ENCODE peak calls at places on chromosomes 13 and 19, in four cellular contexts. D, C, Z and P are unnamed samples.
A peak's percentile ranks its signal among the peaks of the same experiment; 100 is the strongest.

GRCh38 chr19:28966737-28967401 is 246.1 kb downstream of the UQCRFS1 start:
- DNase-seq in D (peak; percentile 32), C (no peak), Z (no peak), P (peak; percentile 44)

GRCh38 chr13:68056816-68057710 is 826.9 kb upstream of the PCDH9 start:
- DNase-seq in D (peak; percentile 12), C (no peak), Z (no peak), P (no peak)

GRCh38 chr19:47486900-47487299 is 2.9 kb upstream of the KPTN start:
- DNase-seq in D (no peak), C (peak; percentile 13), Z (no peak), P (no peak)

GRCh38 chr13:110416131-110416584 is 109.1 kb downstream of the COL4A2 start:
- DNase-seq in D (peak; percentile 54), C (no peak), Z (no peak), P (peak; percentile 59)

GRCh38 chr13:37616131-37616530 is 17.6 kb upstream of the POSTN start:
- DNase-seq in D (no peak), C (no peak), Z (no peak), P (no peak)

GRCh38 chr19:52140077-52140710 is 456 bp upstream of the ZNF616 start:
- DNase-seq in D (no peak), C (no peak), Z (no peak), P (no peak)

GRCh38 chr13:98782654-98783053 is 30.2 kb upstream of the SLC15A1 start:
- DNase-seq in D (peak; percentile 52), C (no peak), Z (no peak), P (peak; percentile 15)

GRCh38 chr13:83780201-83780600 is 102.1 kb downstream of the SLITRK1 start:
- DNase-seq in D (peak; percentile 58), C (no peak), Z (no peak), P (peak; percentile 30)

GRCh38 chr13:89982406-89983085 is 1364.9 kb upstream of the MIR17HG start:
- DNase-seq in D (peak; percentile 81), C (no peak), Z (no peak), P (peak; percentile 25)

GRCh38 chr13:63680704-63681103 is 2265.1 kb upstream of the PCDH20 start:
- DNase-seq in D (no peak), C (no peak), Z (no peak), P (no peak)

GRCh38 chr19:54389556-54389955 is 24.8 kb upstream of the LAIR1 start:
- DNase-seq in D (no peak), C (no peak), Z (no peak), P (no peak)

GRCh38 chr13:77184455-77184854 is 142.4 kb downstream of the MYCBP2 start:
- DNase-seq in D (no peak), C (no peak), Z (no peak), P (no peak)

GRCh38 chr19:40533508-40533907 is 43.2 kb upstream of the SHKBP1 start:
- DNase-seq in D (no peak), C (no peak), Z (no peak), P (no peak)

GRCh38 chr19:55585658-55586339 is 5.2 kb upstream of the ZNF579 start:
- DNase-seq in D (peak; percentile 90), C (peak; percentile 91), Z (peak; percentile 37), P (peak; percentile 58)

GRCh38 chr13:51728972-51729371 is 75.0 kb downstream of the DHRS12 start:
- DNase-seq in D (peak; percentile 88), C (no peak), Z (peak; percentile 53), P (peak; percentile 81)

GRCh38 chr13:110615322-110616102 is at the start of gene NAXD:
- DNase-seq in D (peak; percentile 97), C (peak; percentile 97), Z (peak; percentile 67), P (peak; percentile 93)

GRCh38 chr13:40993119-40993518 is 26.0 kb downstream of the ELF1 start:
- DNase-seq in D (peak; percentile 33), C (no peak), Z (no peak), P (peak; percentile 21)

GRCh38 chr19:28656644-28657043 is 556.3 kb downstream of the UQCRFS1 start:
- DNase-seq in D (no peak), C (no peak), Z (no peak), P (no peak)

GRCh38 chr13:49466240-49466914 is 22.3 kb downstream of the SETDB2 start:
- DNase-seq in D (no peak), C (no peak), Z (no peak), P (no peak)

GRCh38 chr19:33752018-33752790 is 44.5 kb upstream of the KCTD15 start:
- DNase-seq in D (no peak), C (no peak), Z (no peak), P (no peak)

GRCh38 chr13:112065867-112066623 is 904 bp upstream of the SOX1 start:
- DNase-seq in D (no peak), C (no peak), Z (no peak), P (no peak)
- TF ChIP-seq CTCF in D (no peak), C (no peak), Z (no peak), P (no peak)

DNA sequence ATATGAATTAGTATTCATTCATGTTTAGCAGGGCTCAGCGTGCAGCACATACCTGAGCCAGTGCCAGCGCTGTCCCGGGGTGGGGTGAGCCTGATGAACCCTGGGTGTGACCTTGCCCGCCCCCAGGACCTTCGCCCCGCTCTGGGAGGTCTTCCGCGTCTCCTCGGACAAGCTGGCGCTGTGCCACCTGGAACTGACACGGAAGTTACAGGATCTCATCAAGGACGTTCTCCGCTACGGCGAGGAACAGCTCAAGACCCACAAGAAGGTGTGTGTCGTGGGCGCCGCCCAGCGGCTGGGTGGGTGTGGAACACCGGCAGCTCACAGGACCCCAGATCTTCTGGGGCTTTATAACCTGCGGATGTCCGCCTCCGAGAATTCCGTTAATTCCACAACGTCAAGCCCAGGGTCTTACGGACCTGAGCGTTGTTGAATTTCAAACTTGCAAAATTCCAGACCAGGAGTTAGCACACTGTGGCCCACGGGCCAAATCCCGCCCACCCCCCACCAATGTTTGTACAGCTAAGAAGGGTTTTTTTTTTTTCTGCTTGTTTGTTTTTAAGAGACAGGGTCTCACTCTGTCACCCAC is 15.4 kb downstream of the FCHO1 start:
- DNase-seq in D (peak; percentile 91), C (peak; percentile 80), Z (peak; percentile 32), P (peak; percentile 79)
- H3K4me3 ChIP-seq in D (peak overlapping the region; percentile 5), C (peak overlapping the region; percentile 9), Z (peak overlapping the region; percentile 41), P (peak overlapping the region; percentile 45)

GRCh38 chr19:41895745-41896580 is 13.0 kb downstream of the ARHGEF1 start:
- DNase-seq in D (no peak), C (no peak), Z (no peak), P (no peak)
- TF ChIP-seq CTCF in D (peak; percentile 24), C (no peak), Z (peak; percentile 36), P (peak; percentile 9)

DNA sequence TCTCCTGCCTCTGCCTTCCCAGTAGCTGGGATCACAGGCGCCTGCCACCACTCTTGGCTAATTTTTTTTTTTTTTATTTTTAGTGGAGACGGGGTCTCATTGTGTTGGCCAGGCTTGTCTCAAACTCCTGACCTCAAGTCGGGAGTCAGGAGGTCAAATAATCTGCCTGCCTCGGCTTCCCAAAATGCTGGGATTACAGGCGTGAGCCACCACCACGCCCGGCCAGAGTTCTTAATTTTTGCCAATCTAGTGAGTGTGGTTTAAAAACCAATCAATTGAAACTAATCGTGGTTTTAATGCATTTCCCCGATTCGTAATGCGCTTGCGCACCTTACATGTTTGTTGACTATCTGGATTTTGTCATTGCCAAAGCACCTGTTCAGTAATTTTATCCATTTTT is 37.0 kb downstream of the SKA3 start:
- DNase-seq in D (no peak), C (no peak), Z (no peak), P (no peak)
- H3K4me3 ChIP-seq in D (no peak overlapping the region), C (peak overlapping the region; percentile 96), Z (no peak overlapping the region), P (peak overlapping the region; percentile 81)

DNA sequence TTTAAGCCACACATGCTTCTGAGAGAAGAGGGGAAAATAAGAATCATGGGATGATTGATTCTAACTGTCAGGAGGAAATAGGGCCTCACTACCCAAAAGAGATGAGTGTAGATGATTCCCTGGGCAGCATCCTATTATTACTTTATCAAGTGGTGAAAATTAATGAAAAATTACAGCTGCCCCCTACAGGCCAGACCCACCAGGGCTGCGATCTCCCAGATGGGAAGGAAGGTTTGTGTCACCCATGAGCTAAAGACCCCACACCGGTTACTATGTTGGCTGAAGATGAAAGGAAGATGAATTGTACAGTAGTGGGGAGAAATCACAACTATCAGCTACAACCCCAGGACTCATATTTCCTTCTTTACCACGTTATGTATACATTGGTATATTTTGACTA is 49.5 kb downstream of the RFC3 start:
- DNase-seq in D (no peak), C (no peak), Z (no peak), P (no peak)
- TF ChIP-seq CTCF in D (no peak), C (no peak), Z (peak; percentile 19), P (no peak)

GRCh38 chr19:2668188-2668763 is 34.2 kb downstream of the GNG7 start:
- DNase-seq in D (no peak), C (no peak), Z (no peak), P (no peak)
- H3K4me3 ChIP-seq in D (no peak overlapping the region), C (no peak overlapping the region), Z (no peak overlapping the region), P (no peak overlapping the region)

DNA sequence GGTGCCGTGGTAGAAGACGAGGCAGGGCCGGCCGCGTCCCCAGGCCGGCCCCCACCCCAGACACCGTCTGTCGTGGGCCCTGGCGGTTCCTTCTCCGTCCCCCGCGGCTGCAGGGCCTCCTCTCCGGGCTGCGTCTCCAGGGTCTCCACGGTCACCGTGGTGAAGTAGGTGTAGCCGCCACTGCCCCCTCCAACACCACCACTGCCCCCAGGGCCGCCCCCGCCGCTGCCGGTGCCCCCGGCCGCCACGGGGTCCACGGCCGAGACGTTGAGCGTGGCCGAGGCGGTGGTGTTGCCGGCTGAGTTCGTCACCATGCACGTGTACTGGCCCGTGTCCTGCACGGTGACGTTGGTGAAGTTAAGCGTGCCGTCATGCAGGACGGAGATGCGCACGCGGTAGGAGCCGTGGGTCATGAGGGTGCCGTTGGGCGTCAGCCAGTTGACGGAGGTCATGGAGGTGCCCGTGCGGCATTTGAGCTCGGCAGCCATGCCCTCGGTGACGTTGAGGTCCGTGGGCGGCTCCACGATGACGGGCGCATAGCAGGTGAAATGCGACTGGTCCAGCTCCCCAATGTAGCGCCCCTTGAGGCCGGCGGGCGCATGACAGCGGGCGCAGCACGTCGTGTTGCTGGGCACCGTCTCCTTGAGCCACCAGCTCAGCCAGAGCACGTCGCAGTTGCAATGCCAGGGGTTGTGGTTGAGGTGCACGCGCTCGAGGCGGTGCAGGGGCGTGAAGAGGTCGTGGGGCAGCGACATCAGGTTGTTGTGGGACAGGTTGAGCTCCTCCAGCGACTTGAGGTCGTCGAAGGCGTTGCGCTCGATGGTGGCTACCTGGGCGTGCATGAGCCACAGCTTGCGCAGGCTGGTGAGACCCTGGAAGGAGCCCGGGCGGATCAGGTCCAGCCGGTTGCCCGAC is 4.6 kb upstream of the ASPDH start:
- DNase-seq in D (no peak), C (no peak), Z (no peak), P (no peak)
- TF ChIP-seq CTCF in D (no peak), C (no peak), Z (no peak), P (no peak)